ENCODE peak calls at places on chromosomes 7 and 10, in six cellular contexts. U, R, B, V, J and D are unnamed samples.

GRCh38 chr10:111207525-111207924 is 130.7 kb downstream of the ADRA2A start:
- DNase-seq in U (no peak), B (no peak), J (no peak), V (no peak), R (peak; percentile 67), D (peak; percentile 49)

GRCh38 chr7:143399151-143399550 is 9.5 kb downstream of the EPHA1 start:
- DNase-seq in U (no peak), V (no peak), J (no peak), R (no peak), B (no peak), D (peak; percentile 42)

GRCh38 chr10:61975107-61975932 is 73.8 kb downstream of the ARID5B start:
- DNase-seq in V (no peak), J (peak; percentile 97), U (no peak), R (no peak), B (no peak), D (no peak)

GRCh38 chr10:68231106-68231901 is 609 bp downstream of the ATOH7 start:
- DNase-seq in U (peak; percentile 48), J (peak; percentile 84), V (peak; percentile 75), B (no peak), R (peak; percentile 67), D (peak; percentile 62)

GRCh38 chr10:132482090-132482489 is 55.5 kb upstream of the INPP5A start:
- DNase-seq in U (no peak), B (peak; percentile 78), J (peak; percentile 32), R (no peak), V (no peak), D (no peak)

GRCh38 chr7:113125728-113126127 is 7.4 kb upstream of the SMIM30 start:
- DNase-seq in B (no peak), R (no peak), V (no peak), J (no peak), U (no peak), D (no peak)

GRCh38 chr10:97230146-97230545 is 44.4 kb upstream of the SLIT1 start:
- DNase-seq in B (no peak), R (no peak), U (no peak), V (no peak), J (peak; percentile 48), D (no peak)

GRCh38 chr7:37320140-37320839 is 128.4 kb downstream of the ELMO1 start:
- DNase-seq in V (no peak), R (no peak), U (no peak), J (no peak), B (no peak), D (no peak)

GRCh38 chr10:131196176-131196885 is 115.2 kb downstream of the TCERG1L start:
- DNase-seq in V (no peak), J (no peak), U (no peak), B (peak; percentile 60), R (no peak), D (no peak)

GRCh38 chr10:123974406-123974805 is 82.8 kb upstream of the CPXM2 start:
- DNase-seq in U (no peak), V (no peak), B (no peak), R (no peak), J (peak; percentile 48), D (peak; percentile 65)

GRCh38 chr10:110052911-110053310 is 45.1 kb downstream of the ADD3 start:
- DNase-seq in B (no peak), J (no peak), U (no peak), V (no peak), R (no peak), D (no peak)

GRCh38 chr10:91201213-91201996 is 19.1 kb upstream of the PCGF5 start:
- DNase-seq in J (no peak), B (no peak), R (no peak), U (no peak), V (no peak), D (peak; percentile 72)

GRCh38 chr10:7872041-7872442 is 53.7 kb downstream of the TAF3 start:
- DNase-seq in U (no peak), J (peak; percentile 23), V (peak; percentile 5), B (no peak), R (no peak), D (no peak)

GRCh38 chr7:151925446-151926335 is 30.6 kb upstream of the GALNTL5 start:
- DNase-seq in R (peak; percentile 86), J (peak; percentile 46), V (no peak), U (no peak), B (no peak), D (peak; percentile 76)

GRCh38 chr10:93568105-93568390 is 1.6 kb downstream of the FFAR4 start:
- DNase-seq in B (no peak), V (no peak), R (no peak), J (no peak), U (no peak), D (no peak)

GRCh38 chr10:100969175-100970075 is at the start of gene SEMA4G:
- DNase-seq in B (no peak), V (no peak), J (peak; percentile 34), U (peak; percentile 13), R (peak; percentile 59), D (peak; percentile 79)

GRCh38 chr10:84194424-84195043 is at the start of gene CDHR1:
- DNase-seq in U (no peak), V (no peak), B (no peak), J (no peak), R (peak; percentile 72), D (peak; percentile 26)

GRCh38 chr7:12094365-12094921 is 116.7 kb upstream of the TMEM106B start:
- DNase-seq in U (no peak), R (no peak), B (no peak), V (no peak), J (no peak), D (no peak)

GRCh38 chr10:114634607-114634974 is 23.5 kb downstream of the ABLIM1 start:
- DNase-seq in U (no peak), J (peak; percentile 81), V (peak; percentile 71), R (no peak), B (no peak), D (peak; percentile 59)

GRCh38 chr10:50325449-50326188 is 74.3 kb upstream of the ASAH2 start:
- DNase-seq in J (peak; percentile 100), U (peak; percentile 51), B (peak; percentile 79), V (peak; percentile 35), R (peak; percentile 22), D (peak; percentile 53)

GRCh38 chr10:110336111-110336721 is 31.5 kb upstream of the SMNDC1 start:
- DNase-seq in J (peak; percentile 89), B (no peak), U (no peak), V (no peak), R (no peak), D (no peak)

GRCh38 chr10:63561421-63561820 is 40.2 kb downstream of the REEP3 start:
- DNase-seq in R (no peak), J (no peak), B (no peak), V (no peak), U (no peak), D (no peak)

GRCh38 chr10:98098247-98098646 is 36.2 kb upstream of the R3HCC1L start:
- DNase-seq in R (no peak), J (no peak), U (no peak), V (no peak), B (no peak), D (no peak)

GRCh38 chr10:44723654-44724053 is 187.5 kb upstream of the TMEM72 start:
- DNase-seq in R (no peak), J (peak; percentile 86), U (no peak), V (no peak), B (no peak), D (no peak)

GRCh38 chr7:35036361-35037171 is 719 bp downstream of the DPY19L1 start:
- DNase-seq in U (no peak), V (peak; percentile 52), J (peak; percentile 40), B (no peak), R (peak; percentile 64), D (peak; percentile 72)

GRCh38 chr7:83476501-83476900 is 172.4 kb downstream of the SEMA3E start:
- DNase-seq in V (no peak), U (no peak), R (no peak), B (no peak), J (no peak), D (no peak)

GRCh38 chr10:77520995-77521394 is 116.6 kb downstream of the KCNMA1 start:
- DNase-seq in R (no peak), U (no peak), B (no peak), J (no peak), V (no peak), D (no peak)

GRCh38 chr10:77518910-77519274 is 118.7 kb downstream of the KCNMA1 start:
- DNase-seq in R (no peak), J (no peak), B (no peak), V (no peak), U (no peak), D (no peak)

GRCh38 chr10:77518258-77518909 is 119.2 kb downstream of the KCNMA1 start:
- DNase-seq in U (no peak), V (no peak), B (no peak), R (no peak), J (peak; percentile 71), D (no peak)

GRCh38 chr10:77522268-77522809 is 115.3 kb downstream of the KCNMA1 start:
- DNase-seq in U (no peak), J (no peak), B (no peak), R (no peak), V (no peak), D (no peak)

DNA sequence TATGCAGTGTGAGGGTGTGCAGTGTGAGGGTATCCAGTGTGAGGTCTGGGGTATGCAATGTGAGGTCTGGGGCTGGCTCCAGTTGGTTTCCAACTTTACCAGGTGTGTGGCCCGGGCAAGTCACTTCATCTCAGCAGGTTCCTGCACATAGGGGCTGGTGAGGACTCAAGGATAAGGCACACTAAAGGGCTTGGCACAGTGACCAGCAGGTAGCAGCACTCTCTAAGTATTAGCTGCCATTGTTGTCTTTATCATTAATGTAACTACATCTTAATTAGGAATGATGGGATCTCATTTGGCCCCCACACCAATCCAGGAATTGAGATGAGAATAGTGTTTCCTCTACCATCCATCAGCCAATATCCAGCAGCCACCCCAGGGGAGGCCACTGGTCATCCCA is 117.3 kb downstream of the KCNMA1 start:
- DNase-seq in J (no peak), B (no peak), V (no peak), U (no peak), R (no peak), D (no peak)
- H3K4me3 ChIP-seq in J (no peak overlapping the region), B (no peak overlapping the region), V (no peak overlapping the region), U (no peak overlapping the region), R (no peak overlapping the region), D (no peak overlapping the region)

DNA sequence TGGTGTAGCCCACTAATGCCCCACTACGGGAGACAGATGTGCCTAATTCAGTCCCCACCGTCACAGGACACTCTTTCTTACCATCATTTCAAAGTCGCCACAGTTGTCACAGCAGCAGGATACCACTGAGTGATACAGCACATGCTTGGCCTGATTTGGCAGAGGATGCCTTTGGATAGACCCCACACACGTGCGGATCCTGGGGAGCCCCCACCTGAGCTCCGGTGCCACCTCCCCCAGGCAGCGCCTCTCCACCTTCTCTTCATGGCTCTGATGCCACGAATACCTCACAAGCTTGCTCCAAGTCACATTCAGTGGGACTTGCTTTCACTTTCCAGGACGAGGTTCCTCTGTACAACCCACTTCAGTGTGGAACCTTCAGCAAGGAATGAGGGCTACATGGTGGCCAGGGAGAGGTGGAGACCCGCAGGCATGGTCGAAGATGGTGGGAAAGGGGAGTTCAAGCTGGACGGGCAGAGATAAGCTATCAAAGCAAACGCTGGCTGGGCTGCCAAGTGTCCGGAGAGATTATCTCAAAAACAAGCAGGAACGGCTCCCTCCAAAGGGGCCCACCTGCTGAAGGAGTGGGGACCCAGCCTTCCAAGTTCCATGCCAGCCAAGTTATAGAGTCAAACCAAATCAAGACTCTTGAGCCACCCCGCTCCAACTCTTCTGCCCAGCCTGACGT is 107.4 kb downstream of the ZRANB1 start:
- DNase-seq in B (no peak), U (no peak), V (no peak), R (no peak), J (no peak), D (no peak)
- H3K4me1 ChIP-seq in B (peaks cover 44% of the 10 kb centered on the region), U (peaks cover 26% of the 10 kb centered on the region), V (peaks cover 32% of the 10 kb centered on the region), R (peaks cover 33% of the 10 kb centered on the region), J (peaks cover 21% of the 10 kb centered on the region), D (no peaks in the 10 kb centered on the region)

GRCh38 chr7:117171106-117171505 is 151.8 kb downstream of the WNT2 start:
- DNase-seq in J (no peak), R (no peak), B (no peak), U (no peak), V (no peak), D (no peak)
- TF ChIP-seq CTCF in J (peak; percentile 25), R (no peak), B (no peak), U (peak; percentile 25), V (no peak), D (no peak)

GRCh38 chr7:64882341-64883112 is 20.5 kb upstream of the ZNF273 start:
- DNase-seq in B (peak; percentile 76), V (no peak), J (no peak), R (peak; percentile 26), U (no peak), D (no peak)
- H3K4me3 ChIP-seq in B (peak overlapping the region; percentile 63), V (no peak overlapping the region), J (no peak overlapping the region), R (peak overlapping the region; percentile 34), U (no peak overlapping the region), D (peak overlapping the region; percentile 20)